ENCODE peak calls at places on chromosomes 7 and 10, in eight cellular contexts. O, P, M, T, Q, F, U and J are unnamed samples. For H3K4me1, the result is how much of the 10 kb centered on the place peaks cover.

GRCh38 chr7:44289341-44290249 is 35.8 kb downstream of the CAMK2B start:
- DNase-seq in O (no peak), P (peak), M (no peak), T (peak), Q (no peak), F (no peak), U (no peak), J (no peak)

GRCh38 chr7:134366481-134366880 is 49.8 kb upstream of the SLC35B4 start:
- DNase-seq in O (no peak), P (no peak), M (no peak), T (no peak), Q (no peak), F (no peak), U (no peak), J (no peak)

GRCh38 chr10:132654121-132654571 is 116.6 kb downstream of the INPP5A start:
- DNase-seq in O (no peak), P (no peak), M (no peak), T (peak), Q (no peak), F (no peak), U (no peak), J (no peak)

GRCh38 chr10:8047452-8048280 is 6.8 kb upstream of the GATA3 start:
- DNase-seq in O (no peak), P (no peak), M (peak), T (no peak), Q (no peak), F (no peak), U (no peak), J (no peak)

GRCh38 chr7:155387066-155387620 is 70.8 kb upstream of the EN2 start:
- DNase-seq in O (no peak), P (no peak), M (no peak), T (peak), Q (no peak), F (no peak), U (no peak), J (no peak)

GRCh38 chr10:29703276-29703675 is 68.5 kb upstream of the SVIL start:
- DNase-seq in O (no peak), P (no peak), M (no peak), T (no peak), Q (peak), F (no peak), U (no peak), J (no peak)

GRCh38 chr7:130904031-130904757 is 170.2 kb upstream of the KLF14 start:
- DNase-seq in O (peak), P (peak), M (no peak), T (no peak), Q (peak), F (no peak), U (no peak), J (no peak)

GRCh38 chr7:134419875-134420274 is 39.0 kb downstream of the AKR1B1 start:
- DNase-seq in O (no peak), P (no peak), M (no peak), T (no peak), Q (no peak), F (no peak), U (no peak), J (no peak)

GRCh38 chr10:48459270-48460147 is 145.4 kb downstream of the ARHGAP22 start:
- DNase-seq in O (no peak), P (no peak), M (no peak), T (peak), Q (no peak), F (no peak), U (no peak), J (no peak)

GRCh38 chr7:83581667-83582435 is 67.1 kb downstream of the SEMA3E start:
- DNase-seq in O (no peak), P (no peak), M (no peak), T (no peak), Q (no peak), F (no peak), U (no peak), J (no peak)

GRCh38 chr10:113158183-113158582 is 208.1 kb downstream of the TCF7L2 start:
- DNase-seq in O (peak), P (no peak), M (no peak), T (no peak), Q (peak), F (no peak), U (no peak), J (no peak)

GRCh38 chr7:134710511-134710853 is 63.8 kb downstream of the BPGM start:
- DNase-seq in O (no peak), P (no peak), M (no peak), T (no peak), Q (no peak), F (no peak), U (no peak), J (no peak)

GRCh38 chr10:99975106-99975829 is 34.5 kb downstream of the DNMBP start:
- DNase-seq in O (no peak), P (no peak), M (no peak), T (no peak), Q (no peak), F (no peak), U (no peak), J (no peak)

GRCh38 chr10:124152139-124152780 is 58.9 kb upstream of the CHST15 start:
- DNase-seq in O (peak), P (peak), M (no peak), T (peak), Q (peak), F (peak), U (no peak), J (peak)

GRCh38 chr7:95927781-95928180 is 155.4 kb downstream of the DYNC1I1 start:
- DNase-seq in O (no peak), P (no peak), M (no peak), T (no peak), Q (no peak), F (peak), U (no peak), J (no peak)

GRCh38 chr7:36391436-36392198 is 2.0 kb downstream of the ANLN start:
- DNase-seq in O (peak), P (no peak), M (no peak), T (no peak), Q (no peak), F (no peak), U (no peak), J (no peak)

GRCh38 chr7:156380261-156380660 is 260.3 kb upstream of the RNF32 start:
- DNase-seq in O (no peak), P (no peak), M (no peak), T (no peak), Q (no peak), F (no peak), U (no peak), J (no peak)

DNA sequence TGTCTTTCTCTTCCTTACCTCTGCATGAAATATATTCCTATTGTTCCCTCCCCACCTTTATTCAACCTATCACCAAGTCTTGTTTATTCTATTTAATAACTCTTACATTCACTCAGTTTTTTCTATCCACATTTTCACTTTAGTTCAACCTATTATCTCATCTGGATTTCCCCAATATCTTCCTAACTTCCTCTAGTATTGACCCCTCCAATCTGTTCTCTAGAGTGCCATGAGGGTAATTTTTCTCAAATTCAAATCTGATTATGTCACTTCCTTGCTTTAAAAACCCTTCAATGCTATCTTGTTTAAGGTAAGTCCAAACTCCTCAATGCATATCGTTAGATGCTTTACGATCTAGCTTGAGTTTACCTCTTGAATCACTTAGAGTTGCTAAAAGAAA is 86.5 kb downstream of the SDHAF3 start:
- DNase-seq in O (no peak), P (no peak), M (no peak), T (no peak), Q (no peak), F (no peak), U (no peak), J (no peak)
- H3K4me1 ChIP-seq in O (under half), P (under half), M (under half), T (under half), Q (under half), F (under half), U (under half), J (under half)

DNA sequence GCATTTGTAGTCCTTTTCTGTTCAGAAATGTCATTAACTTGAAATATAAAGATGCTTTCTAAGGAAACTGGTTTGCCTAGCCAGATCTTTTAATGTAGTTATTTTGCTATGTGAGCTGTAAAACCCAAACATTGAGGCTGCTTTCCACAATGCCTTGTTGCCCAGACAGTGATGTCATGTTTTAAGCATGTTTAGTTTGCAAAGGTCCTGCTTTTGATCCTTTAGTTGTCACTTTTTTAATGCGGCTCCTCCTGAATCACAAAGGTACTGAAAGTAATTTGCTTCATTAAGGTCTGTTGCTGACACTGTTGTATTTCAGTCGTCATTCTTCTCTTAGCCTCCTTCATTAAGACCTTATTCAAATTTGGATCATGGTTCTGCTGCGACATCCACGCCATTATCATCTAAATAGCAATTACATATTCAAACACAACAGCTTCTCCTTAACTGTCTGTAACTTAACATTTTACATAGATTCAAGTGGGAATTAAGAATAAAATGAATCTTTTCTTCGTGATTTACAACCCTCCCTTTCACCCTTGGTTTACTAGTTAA is 10.6 kb downstream of the RPA3 start:
- DNase-seq in O (peak), P (no peak), M (peak), T (no peak), Q (peak), F (no peak), U (peak), J (no peak)
- H3K4me1 ChIP-seq in O (under half), P (under half), M (under half), T (under half), Q (under half), F (under half), U (under half), J (under half)

DNA sequence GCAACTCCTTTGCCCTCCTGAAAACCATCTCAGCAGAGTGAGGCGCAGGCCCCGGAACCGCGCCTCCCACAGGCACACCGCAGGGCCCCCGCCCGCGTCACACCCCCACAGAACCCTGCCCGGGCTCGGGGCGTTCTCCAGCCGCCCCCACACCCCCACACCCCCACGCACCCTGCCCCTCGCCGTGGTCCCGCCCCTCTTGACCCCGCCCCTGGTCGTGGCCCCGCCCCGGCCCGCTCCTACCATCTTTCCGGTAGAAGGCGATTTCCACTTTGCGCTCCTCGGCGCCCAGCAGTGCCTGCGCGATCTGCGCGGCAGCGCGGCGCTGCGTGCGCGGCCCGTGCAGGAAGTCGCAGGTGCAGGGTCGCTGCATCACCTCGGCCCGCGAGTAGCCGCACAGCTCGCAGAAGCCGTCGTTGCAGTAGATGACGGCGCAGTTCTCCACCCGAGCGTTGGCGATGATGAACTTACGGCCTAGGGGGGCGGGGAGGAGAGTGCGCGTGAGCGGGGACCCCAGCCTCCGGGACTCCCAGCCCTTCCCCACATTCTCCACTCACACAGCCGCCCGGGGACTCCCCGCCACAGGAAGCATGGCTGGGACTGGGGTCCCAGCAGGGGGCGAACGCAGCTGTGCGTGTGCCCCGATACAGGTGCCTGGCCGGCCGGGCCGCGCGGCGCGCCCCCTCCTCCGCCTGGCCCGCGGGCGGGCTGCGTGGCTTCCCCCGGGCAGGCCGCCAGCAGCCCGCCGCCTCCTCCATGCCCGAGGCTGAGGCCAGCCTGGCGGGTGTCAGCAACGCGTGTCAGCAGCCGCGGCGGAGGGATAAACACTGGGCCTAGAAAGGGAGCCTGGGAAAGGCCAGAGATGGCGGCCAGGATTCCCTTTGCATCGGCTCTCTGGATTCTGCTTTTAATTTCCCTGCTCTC is 3.4 kb downstream of the KCNH2 start:
- DNase-seq in O (peak), P (peak), M (no peak), T (no peak), Q (no peak), F (peak), U (no peak), J (no peak)
- H3K4me1 ChIP-seq in O (under half), P (under half), M (under half), T (under half), Q (under half), F (under half), U (under half), J (under half)

GRCh38 chr7:121027761-121028681 is 39.5 kb downstream of the CPED1 start:
- DNase-seq in O (peak), P (no peak), M (no peak), T (no peak), Q (peak), F (no peak), U (no peak), J (no peak)
- H3K4me1 ChIP-seq in O (under half), P (under half), M (under half), T (under half), Q (under half), F (under half), U (under half), J (under half)